ENCODE peak calls at places on chromosome X, in four cellular contexts. R is AG04450, Z is cardiac muscle cell, B is PC-3. S is an unnamed sample.

GRCh38 chrX:29477878-29478277 is 737.5 kb upstream of the MAGEB2 start:
- DNase-seq in R (no peak), Z (no peak), B (no peak), S (no peak)

GRCh38 chrX:44748014-44748413 is 95.8 kb upstream of the DUSP21 start:
- DNase-seq in R (no peak), Z (no peak), B (peak; percentile 21), S (no peak)

GRCh38 chrX:69318651-69319305 is 153.5 kb upstream of the PJA1 start:
- DNase-seq in R (no peak), Z (no peak), B (no peak), S (no peak)

GRCh38 chrX:43333543-43333942 is 322.6 kb upstream of the MAOA start:
- DNase-seq in R (no peak), Z (no peak), B (no peak), S (no peak)

GRCh38 chrX:74291577-74291963 is 12.4 kb upstream of the ZCCHC13 start:
- DNase-seq in R (no peak), Z (no peak), B (no peak), S (no peak)

GRCh38 chrX:54564942-54565341 is 34.9 kb downstream of the GNL3L start:
- DNase-seq in R (no peak), Z (no peak), B (peak; percentile 59), S (no peak)

GRCh38 chrX:18929775-18930174 is 54.1 kb downstream of the PHKA2 start:
- DNase-seq in R (no peak), Z (no peak), B (no peak), S (no peak)

GRCh38 chrX:103373581-103373980 is 2.8 kb upstream of the BEX3 start:
- DNase-seq in R (no peak), Z (no peak), B (peak; percentile 57), S (no peak)

GRCh38 chrX:43949669-43950068 is 23.5 kb downstream of the NDP start:
- DNase-seq in R (no peak), Z (peak; percentile 67), B (peak; percentile 46), S (peak; percentile 18)

GRCh38 chrX:76279007-76279406 is 106.1 kb downstream of the PBDC1 start:
- DNase-seq in R (peak; percentile 1), Z (peak; percentile 43), B (peak; percentile 67), S (peak; percentile 18)

GRCh38 chrX:9341305-9342201 is 123.3 kb upstream of the TBL1X start:
- DNase-seq in R (no peak), Z (peak; percentile 48), B (peak; percentile 59), S (peak; percentile 11)

GRCh38 chrX:136608295-136608933 is 39.5 kb upstream of the CD40LG start:
- DNase-seq in R (no peak), Z (peak; percentile 4), B (peak; percentile 57), S (no peak)

GRCh38 chrX:108186811-108187210 is 95.2 kb downstream of the ATG4A start:
- DNase-seq in R (peak; percentile 45), Z (no peak), B (peak; percentile 86), S (no peak)

GRCh38 chrX:39857780-39858179 is 240.0 kb downstream of the BCOR start:
- DNase-seq in R (no peak), Z (no peak), B (peak; percentile 20), S (no peak)

GRCh38 chrX:119617511-119618164 is 11.4 kb upstream of the NKRF start:
- DNase-seq in R (no peak), Z (no peak), B (no peak), S (no peak)

GRCh38 chrX:41923925-41924693 is 755 bp upstream of the CASK start:
- DNase-seq in R (no peak), Z (peak; percentile 56), B (peak; percentile 61), S (peak; percentile 22)

GRCh38 chrX:9535101-9535500 is 70.2 kb downstream of the TBL1X start:
- DNase-seq in R (no peak), Z (no peak), B (no peak), S (no peak)

GRCh38 chrX:108447303-108447702 is 7.7 kb downstream of the COL4A5 start:
- DNase-seq in R (no peak), Z (no peak), B (peak; percentile 68), S (no peak)

GRCh38 chrX:153820601-153821000 is 9.7 kb downstream of the PDZD4 start:
- DNase-seq in R (no peak), Z (no peak), B (no peak), S (no peak)

GRCh38 chrX:153816821-153817220 is 13.5 kb downstream of the PDZD4 start:
- DNase-seq in R (no peak), Z (no peak), B (no peak), S (no peak)

GRCh38 chrX:153819398-153820083 is 10.8 kb downstream of the PDZD4 start:
- DNase-seq in R (no peak), Z (no peak), B (no peak), S (no peak)

GRCh38 chrX:153817291-153817690 is 13.1 kb downstream of the PDZD4 start:
- DNase-seq in R (no peak), Z (no peak), B (no peak), S (no peak)

GRCh38 chrX:153818571-153819397 is 11.6 kb downstream of the PDZD4 start:
- DNase-seq in R (no peak), Z (peak; percentile 70), B (peak; percentile 24), S (no peak)
- H3K27ac ChIP-seq in R (no peak overlapping the region), Z (no peak overlapping the region), B (no peak overlapping the region), S (no peak overlapping the region)

DNA sequence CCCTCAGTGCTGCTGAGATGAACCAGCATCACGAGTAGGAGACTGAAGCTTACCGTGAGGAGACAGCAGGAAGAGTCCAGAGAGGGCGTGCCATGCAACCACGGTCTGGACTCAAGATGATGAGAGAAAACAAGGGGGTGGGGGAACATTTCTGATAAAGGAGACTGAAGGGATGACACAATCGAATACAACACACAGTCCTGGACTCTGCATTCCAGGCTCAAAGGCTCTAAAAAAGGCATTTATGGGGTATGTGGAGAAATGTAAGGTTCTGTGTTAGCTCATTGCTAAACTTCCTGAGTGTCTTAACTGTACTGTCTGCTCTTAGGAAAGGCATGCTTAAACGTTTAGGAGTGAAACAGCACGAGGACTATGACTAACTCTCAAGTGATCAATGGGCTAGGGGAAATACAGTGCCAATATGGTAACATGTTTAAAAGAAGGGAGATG is 20.6 kb upstream of the IRAK1 start:
- DNase-seq in R (peak; percentile 45), Z (no peak), B (no peak), S (no peak)
- H3K27ac ChIP-seq in R (peak overlapping the region; percentile 89), Z (no peak overlapping the region), B (no peak overlapping the region), S (no peak overlapping the region)

GRCh38 chrX:66014560-66014959 is 25.3 kb downstream of the VSIG4 start:
- DNase-seq in R (no peak), Z (no peak), B (no peak), S (no peak)
- H3K27ac ChIP-seq in R (no peak overlapping the region), Z (no peak overlapping the region), B (no peak overlapping the region), S (no peak overlapping the region)

DNA sequence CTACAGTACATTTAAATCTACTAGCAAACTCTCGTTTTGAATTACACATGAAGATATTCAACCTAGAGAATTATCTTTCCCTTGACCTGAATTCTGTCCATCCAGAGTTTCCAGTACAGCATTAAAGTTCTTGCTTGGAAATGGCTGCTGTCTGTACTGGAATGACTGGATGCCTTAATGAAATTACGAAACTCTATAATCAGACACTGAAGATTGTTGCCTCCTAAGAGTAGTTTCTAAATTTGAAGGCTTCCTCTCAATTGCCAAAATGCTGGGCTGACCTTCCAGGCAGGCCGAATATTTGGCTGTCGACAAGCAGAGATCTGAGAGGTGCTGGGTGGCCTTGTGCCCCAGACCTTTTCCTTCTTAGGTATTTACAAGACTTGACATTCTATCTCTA is 215.1 kb upstream of the GPC4 start:
- DNase-seq in R (no peak), Z (peak; percentile 23), B (no peak), S (no peak)
- H3K27ac ChIP-seq in R (no peak overlapping the region), Z (peak overlapping the region; percentile 79), B (no peak overlapping the region), S (no peak overlapping the region)